ENCODE peak calls at places on chromosomes 7 and 10, in six cellular contexts. One of them, this sample, is unnamed.

GRCh38 chr10:45235823-45236222 is 79.6 kb downstream of the OR13A1 start:
- DNase-seq in HepG2: no peak
- DNase-seq in GM12878: no peak
- DNase-seq in HCT116: no peak
- DNase-seq in K562: no peak
- DNase-seq in SK-N-SH: no peak
- DNase-seq in this sample: no peak

GRCh38 chr10:100027416-100027815 is 17.7 kb upstream of the DNMBP start:
- DNase-seq in HepG2: no peak
- DNase-seq in GM12878: no peak
- DNase-seq in HCT116: no peak
- DNase-seq in K562: no peak
- DNase-seq in SK-N-SH: no peak
- DNase-seq in this sample: no peak

GRCh38 chr10:125264091-125264490 is 103.7 kb upstream of the CTBP2 start:
- DNase-seq in HepG2: no peak
- DNase-seq in GM12878: no peak
- DNase-seq in HCT116: no peak
- DNase-seq in K562: no peak
- DNase-seq in SK-N-SH: no peak
- DNase-seq in this sample: no peak

GRCh38 chr10:119412244-119412750 is 130.2 kb downstream of the RGS10 start:
- DNase-seq in HepG2: no peak
- DNase-seq in GM12878: no peak
- DNase-seq in HCT116: no peak
- DNase-seq in K562: no peak
- DNase-seq in SK-N-SH: peak; percentile 96
- DNase-seq in this sample: no peak

GRCh38 chr7:66642932-66643331 is 14.3 kb downstream of the KCTD7 start:
- DNase-seq in HepG2: no peak
- DNase-seq in GM12878: no peak
- DNase-seq in HCT116: no peak
- DNase-seq in K562: no peak
- DNase-seq in SK-N-SH: no peak
- DNase-seq in this sample: no peak

GRCh38 chr10:94224656-94225055 is 138.1 kb downstream of the NOC3L start:
- DNase-seq in HepG2: no peak
- DNase-seq in GM12878: no peak
- DNase-seq in HCT116: no peak
- DNase-seq in K562: no peak
- DNase-seq in SK-N-SH: no peak
- DNase-seq in this sample: no peak

GRCh38 chr10:131770946-131771633 is 129.7 kb upstream of the PPP2R2D start:
- DNase-seq in HepG2: no peak
- DNase-seq in GM12878: no peak
- DNase-seq in HCT116: no peak
- DNase-seq in K562: no peak
- DNase-seq in SK-N-SH: no peak
- DNase-seq in this sample: no peak

GRCh38 chr7:117208257-117208656 is 114.6 kb downstream of the WNT2 start:
- DNase-seq in HepG2: no peak
- DNase-seq in GM12878: no peak
- DNase-seq in HCT116: no peak
- DNase-seq in K562: peak; percentile 74
- DNase-seq in SK-N-SH: no peak
- DNase-seq in this sample: no peak

GRCh38 chr10:88582806-88583583 is at the start of gene RNLS:
- DNase-seq in HepG2: no peak
- DNase-seq in GM12878: peak; percentile 37
- DNase-seq in HCT116: no peak
- DNase-seq in K562: peak; percentile 13
- DNase-seq in SK-N-SH: peak; percentile 2
- DNase-seq in this sample: peak; percentile 80

GRCh38 chr10:61869772-61870520 is 31.6 kb upstream of the ARID5B start:
- DNase-seq in HepG2: no peak
- DNase-seq in GM12878: no peak
- DNase-seq in HCT116: no peak
- DNase-seq in K562: no peak
- DNase-seq in SK-N-SH: no peak
- DNase-seq in this sample: no peak

GRCh38 chr10:43845121-43845520 is 196.4 kb upstream of the ZNF32 start:
- DNase-seq in HepG2: no peak
- DNase-seq in GM12878: no peak
- DNase-seq in HCT116: no peak
- DNase-seq in K562: no peak
- DNase-seq in SK-N-SH: no peak
- DNase-seq in this sample: no peak

GRCh38 chr7:142632291-142633134 is 116.8 kb upstream of the PRSS1 start:
- DNase-seq in HepG2: peak; percentile 32
- DNase-seq in GM12878: peak; percentile 32
- DNase-seq in HCT116: peak; percentile 63
- DNase-seq in K562: peak; percentile 82
- DNase-seq in SK-N-SH: peak; percentile 87
- DNase-seq in this sample: peak; percentile 90

GRCh38 chr10:113997428-113997827 is 46.2 kb upstream of the ADRB1 start:
- DNase-seq in HepG2: no peak
- DNase-seq in GM12878: no peak
- DNase-seq in HCT116: no peak
- DNase-seq in K562: no peak
- DNase-seq in SK-N-SH: no peak
- DNase-seq in this sample: no peak

GRCh38 chr7:27409776-27410175 is 167.2 kb downstream of the EVX1 start:
- DNase-seq in HepG2: no peak
- DNase-seq in GM12878: no peak
- DNase-seq in HCT116: no peak
- DNase-seq in K562: no peak
- DNase-seq in SK-N-SH: no peak
- DNase-seq in this sample: no peak

GRCh38 chr10:17430647-17431355 is 23.6 kb downstream of the ST8SIA6 start:
- DNase-seq in HepG2: peak; percentile 30
- DNase-seq in GM12878: no peak
- DNase-seq in HCT116: peak; percentile 54
- DNase-seq in K562: peak; percentile 66
- DNase-seq in SK-N-SH: peak; percentile 61
- DNase-seq in this sample: peak; percentile 82

GRCh38 chr7:133863362-133864061 is 263.6 kb upstream of the LRGUK start:
- DNase-seq in HepG2: peak; percentile 75
- DNase-seq in GM12878: no peak
- DNase-seq in HCT116: no peak
- DNase-seq in K562: no peak
- DNase-seq in SK-N-SH: no peak
- DNase-seq in this sample: no peak

GRCh38 chr7:22109761-22110160 is 164.1 kb upstream of the CDCA7L start:
- DNase-seq in HepG2: peak; percentile 65
- DNase-seq in GM12878: no peak
- DNase-seq in HCT116: peak; percentile 6
- DNase-seq in K562: peak; percentile 65
- DNase-seq in SK-N-SH: peak; percentile 35
- DNase-seq in this sample: peak; percentile 82

GRCh38 chr10:5575482-5576153 is 50.9 kb downstream of the CALML3 start:
- DNase-seq in HepG2: no peak
- DNase-seq in GM12878: no peak
- DNase-seq in HCT116: no peak
- DNase-seq in K562: no peak
- DNase-seq in SK-N-SH: no peak
- DNase-seq in this sample: no peak

GRCh38 chr7:2044311-2044882 is 188.3 kb downstream of the MAD1L1 start:
- DNase-seq in HepG2: no peak
- DNase-seq in GM12878: no peak
- DNase-seq in HCT116: no peak
- DNase-seq in K562: no peak
- DNase-seq in SK-N-SH: no peak
- DNase-seq in this sample: no peak

GRCh38 chr10:104924101-104924795 is 283.2 kb downstream of the SORCS3 start:
- DNase-seq in HepG2: no peak
- DNase-seq in GM12878: no peak
- DNase-seq in HCT116: no peak
- DNase-seq in K562: no peak
- DNase-seq in SK-N-SH: no peak
- DNase-seq in this sample: peak; percentile 19

GRCh38 chr10:104923501-104923900 is 282.4 kb downstream of the SORCS3 start:
- DNase-seq in HepG2: no peak
- DNase-seq in GM12878: no peak
- DNase-seq in HCT116: no peak
- DNase-seq in K562: no peak
- DNase-seq in SK-N-SH: no peak
- DNase-seq in this sample: no peak

GRCh38 chr10:104928733-104929132 is 287.6 kb downstream of the SORCS3 start:
- DNase-seq in HepG2: no peak
- DNase-seq in GM12878: no peak
- DNase-seq in HCT116: no peak
- DNase-seq in K562: no peak
- DNase-seq in SK-N-SH: no peak
- DNase-seq in this sample: no peak

GRCh38 chr10:104922810-104923209 is 281.7 kb downstream of the SORCS3 start:
- DNase-seq in HepG2: no peak
- DNase-seq in GM12878: peak; percentile 23
- DNase-seq in HCT116: no peak
- DNase-seq in K562: no peak
- DNase-seq in SK-N-SH: no peak
- DNase-seq in this sample: no peak

GRCh38 chr10:104925232-104925851 is 284.3 kb downstream of the SORCS3 start:
- DNase-seq in HepG2: peak; percentile 25
- DNase-seq in GM12878: no peak
- DNase-seq in HCT116: peak; percentile 66
- DNase-seq in K562: peak; percentile 3
- DNase-seq in SK-N-SH: peak; percentile 47
- DNase-seq in this sample: peak; percentile 80
- TF ChIP-seq REST in HepG2: no peak
- TF ChIP-seq REST in GM12878: no peak
- TF ChIP-seq REST in HCT116: no peak
- TF ChIP-seq REST in K562: no peak
- TF ChIP-seq REST in SK-N-SH: no peak
- TF ChIP-seq REST in this sample: no peak

GRCh38 chr7:95865716-95866371 is 93.5 kb downstream of the DYNC1I1 start:
- DNase-seq in HepG2: peak; percentile 25
- DNase-seq in GM12878: no peak
- DNase-seq in HCT116: peak; percentile 7
- DNase-seq in K562: no peak
- DNase-seq in SK-N-SH: no peak
- DNase-seq in this sample: peak; percentile 58
- H2AFZ ChIP-seq in HepG2: no peak overlapping the region
- H2AFZ ChIP-seq in GM12878: no peak overlapping the region
- H2AFZ ChIP-seq in HCT116: no peak overlapping the region
- H2AFZ ChIP-seq in K562: no peak overlapping the region
- H2AFZ ChIP-seq in SK-N-SH: no peak overlapping the region
- H2AFZ ChIP-seq in this sample: no peak overlapping the region

DNA sequence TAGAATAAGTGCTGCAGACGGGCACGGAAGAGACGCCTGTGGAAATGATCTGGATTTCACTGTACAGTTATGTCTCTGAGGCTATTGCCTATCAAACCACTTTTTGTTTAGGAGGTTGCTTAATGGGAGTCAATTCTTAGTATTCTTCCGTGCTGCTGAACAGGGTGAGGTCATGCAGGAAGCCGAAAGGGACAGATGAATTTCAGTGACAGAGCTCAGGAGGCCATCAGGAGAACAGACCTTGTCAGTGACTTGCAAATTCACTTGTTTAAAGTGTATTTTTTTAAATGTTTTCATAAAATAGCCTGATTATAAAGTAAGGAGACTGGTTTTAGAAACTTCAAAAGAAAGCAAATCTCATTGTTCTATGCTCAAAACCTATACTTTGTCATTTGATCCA is 58.9 kb downstream of the XRCC2 start:
- DNase-seq in HepG2: peak; percentile 50
- DNase-seq in GM12878: no peak
- DNase-seq in HCT116: no peak
- DNase-seq in K562: no peak
- DNase-seq in SK-N-SH: no peak
- DNase-seq in this sample: no peak
- TF ChIP-seq REST in HepG2: no peak
- TF ChIP-seq REST in GM12878: no peak
- TF ChIP-seq REST in HCT116: no peak
- TF ChIP-seq REST in K562: no peak
- TF ChIP-seq REST in SK-N-SH: no peak
- TF ChIP-seq REST in this sample: no peak

GRCh38 chr7:5452937-5453540 is 29.4 kb upstream of the TNRC18 start:
- DNase-seq in HepG2: no peak
- DNase-seq in GM12878: no peak
- DNase-seq in HCT116: no peak
- DNase-seq in K562: peak; percentile 89
- DNase-seq in SK-N-SH: peak; percentile 61
- DNase-seq in this sample: peak; percentile 61

GRCh38 chr7:5451391-5451790 is 27.8 kb upstream of the TNRC18 start:
- DNase-seq in HepG2: no peak
- DNase-seq in GM12878: no peak
- DNase-seq in HCT116: no peak
- DNase-seq in K562: no peak
- DNase-seq in SK-N-SH: no peak
- DNase-seq in this sample: no peak

GRCh38 chr7:5448378-5449042 is 24.9 kb upstream of the TNRC18 start:
- DNase-seq in HepG2: no peak
- DNase-seq in GM12878: no peak
- DNase-seq in HCT116: no peak
- DNase-seq in K562: no peak
- DNase-seq in SK-N-SH: peak; percentile 33
- DNase-seq in this sample: peak; percentile 79

GRCh38 chr7:5452470-5452899 is 28.9 kb upstream of the TNRC18 start:
- DNase-seq in HepG2: no peak
- DNase-seq in GM12878: no peak
- DNase-seq in HCT116: no peak
- DNase-seq in K562: peak; percentile 72
- DNase-seq in SK-N-SH: peak; percentile 49
- DNase-seq in this sample: no peak

DNA sequence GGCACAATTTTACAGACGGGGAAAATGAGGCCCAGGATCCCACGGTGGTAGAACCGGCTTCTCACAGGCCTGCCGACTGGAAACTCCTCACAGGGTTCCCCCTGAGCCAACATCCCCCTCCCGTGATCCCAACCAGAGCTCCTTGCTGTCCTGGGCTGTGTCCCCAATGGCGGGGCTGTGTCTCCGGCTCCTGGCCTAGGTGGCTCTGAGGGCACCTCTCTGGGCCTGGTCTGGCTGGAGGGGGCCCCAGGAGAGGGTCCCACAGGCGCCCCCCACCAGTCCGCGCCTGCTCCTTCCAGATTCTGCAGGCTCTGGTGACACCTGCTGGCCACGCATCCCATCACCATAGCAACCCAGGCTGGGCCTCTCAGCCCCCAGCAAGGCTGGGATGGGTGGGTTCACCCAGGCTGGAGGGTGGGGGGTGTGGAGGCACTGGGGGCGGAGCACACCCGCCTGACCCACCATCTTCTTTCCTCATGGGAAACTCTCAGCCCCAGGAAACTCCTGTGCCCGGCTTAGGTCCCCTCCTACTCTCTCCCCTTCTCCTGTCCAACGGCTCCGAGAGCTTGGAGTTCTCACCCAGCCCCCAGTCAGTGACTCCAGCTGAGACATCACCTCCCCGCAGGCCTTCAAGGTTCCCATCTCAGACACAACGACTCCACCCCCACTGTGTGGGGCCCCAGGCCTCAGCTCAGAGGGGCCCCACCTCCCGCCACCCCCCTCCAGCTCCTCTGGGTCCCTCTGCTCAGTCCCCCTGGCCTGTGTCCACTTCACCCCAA is 27.1 kb upstream of the TNRC18 start:
- DNase-seq in HepG2: peak; percentile 53
- DNase-seq in GM12878: no peak
- DNase-seq in HCT116: no peak
- DNase-seq in K562: peak; percentile 66
- DNase-seq in SK-N-SH: peak; percentile 94
- DNase-seq in this sample: peak; percentile 83
- H2AFZ ChIP-seq in HepG2: no peak overlapping the region
- H2AFZ ChIP-seq in GM12878: no peak overlapping the region
- H2AFZ ChIP-seq in HCT116: no peak overlapping the region
- H2AFZ ChIP-seq in K562: no peak overlapping the region
- H2AFZ ChIP-seq in SK-N-SH: no peak overlapping the region
- H2AFZ ChIP-seq in this sample: no peak overlapping the region